ENCODE peak calls at places on chromosomes 11 and 22, in six cellular contexts. One of them, this sample, is unnamed.

GRCh38 chr22:49882519-49883293 is 29.1 kb downstream of the ZBED4 start:
- DNase-seq in RWPE2: no peak
- DNase-seq in omental fat pad: no peak
- DNase-seq in effector CD4-positive, alpha-beta T cell: no peak
- DNase-seq in H9: no peak
- DNase-seq in fibroblast of pulmonary artery: peak; percentile 13
- DNase-seq in this sample: no peak

GRCh38 chr11:128894685-128895084 is 3.5 kb downstream of the KCNJ5 start:
- DNase-seq in RWPE2: no peak
- DNase-seq in omental fat pad: no peak
- DNase-seq in effector CD4-positive, alpha-beta T cell: no peak
- DNase-seq in H9: no peak
- DNase-seq in fibroblast of pulmonary artery: no peak
- DNase-seq in this sample: no peak

GRCh38 chr11:17906436-17906835 is 106.4 kb downstream of the SERGEF start:
- DNase-seq in RWPE2: no peak
- DNase-seq in omental fat pad: no peak
- DNase-seq in effector CD4-positive, alpha-beta T cell: no peak
- DNase-seq in H9: peak; percentile 85
- DNase-seq in fibroblast of pulmonary artery: no peak
- DNase-seq in this sample: no peak

GRCh38 chr22:16973591-16974297 is 34.3 kb downstream of the GAB4 start:
- DNase-seq in RWPE2: no peak
- DNase-seq in omental fat pad: no peak
- DNase-seq in effector CD4-positive, alpha-beta T cell: no peak
- DNase-seq in H9: no peak
- DNase-seq in fibroblast of pulmonary artery: no peak
- DNase-seq in this sample: no peak

GRCh38 chr22:28956506-28956905 is 73.1 kb downstream of the ZNRF3 start:
- DNase-seq in RWPE2: no peak
- DNase-seq in omental fat pad: no peak
- DNase-seq in effector CD4-positive, alpha-beta T cell: no peak
- DNase-seq in H9: no peak
- DNase-seq in fibroblast of pulmonary artery: no peak
- DNase-seq in this sample: no peak

GRCh38 chr11:65695459-65696241 is 16.4 kb upstream of the KAT5 start:
- DNase-seq in RWPE2: no peak
- DNase-seq in omental fat pad: no peak
- DNase-seq in effector CD4-positive, alpha-beta T cell: no peak
- DNase-seq in H9: no peak
- DNase-seq in fibroblast of pulmonary artery: peak; percentile 80
- DNase-seq in this sample: peak; percentile 49

GRCh38 chr22:42366815-42367581 is 65.2 kb downstream of the NFAM1 start:
- DNase-seq in RWPE2: no peak
- DNase-seq in omental fat pad: no peak
- DNase-seq in effector CD4-positive, alpha-beta T cell: no peak
- DNase-seq in H9: no peak
- DNase-seq in fibroblast of pulmonary artery: no peak
- DNase-seq in this sample: no peak

GRCh38 chr11:67301951-67302516 is 1.3 kb upstream of the SSH3 start:
- DNase-seq in RWPE2: peak; percentile 80
- DNase-seq in omental fat pad: no peak
- DNase-seq in effector CD4-positive, alpha-beta T cell: no peak
- DNase-seq in H9: peak; percentile 80
- DNase-seq in fibroblast of pulmonary artery: no peak
- DNase-seq in this sample: peak; percentile 63

GRCh38 chr11:19723572-19724342 is 11.1 kb downstream of the NAV2 start:
- DNase-seq in RWPE2: no peak
- DNase-seq in omental fat pad: no peak
- DNase-seq in effector CD4-positive, alpha-beta T cell: no peak
- DNase-seq in H9: no peak
- DNase-seq in fibroblast of pulmonary artery: peak; percentile 27
- DNase-seq in this sample: no peak

GRCh38 chr22:32142600-32142999 is 16.5 kb downstream of the C22orf42 start:
- DNase-seq in RWPE2: no peak
- DNase-seq in omental fat pad: no peak
- DNase-seq in effector CD4-positive, alpha-beta T cell: no peak
- DNase-seq in H9: no peak
- DNase-seq in fibroblast of pulmonary artery: no peak
- DNase-seq in this sample: no peak

GRCh38 chr11:47071341-47071740 is 105.3 kb downstream of the ARFGAP2 start:
- DNase-seq in RWPE2: no peak
- DNase-seq in omental fat pad: no peak
- DNase-seq in effector CD4-positive, alpha-beta T cell: no peak
- DNase-seq in H9: no peak
- DNase-seq in fibroblast of pulmonary artery: no peak
- DNase-seq in this sample: no peak

GRCh38 chr11:2510626-2511402 is 66.0 kb downstream of the KCNQ1 start:
- DNase-seq in RWPE2: no peak
- DNase-seq in omental fat pad: peak; percentile 17
- DNase-seq in effector CD4-positive, alpha-beta T cell: no peak
- DNase-seq in H9: no peak
- DNase-seq in fibroblast of pulmonary artery: no peak
- DNase-seq in this sample: no peak

This sample was measured in LoVo.